ENCODE peak calls at places on chromosome 22, in eight cellular contexts. F is effector memory CD4-positive, alpha-beta T cell; Z is fibroblast of lung; K is lung; Y is naive thymus-derived CD4-positive, alpha-beta T cell; I is transverse colon; R is cardiac muscle cell; H is CD8-positive, alpha-beta memory T cell. J is an unnamed sample.

GRCh38 chr22:23256986-23257888 is 76.9 kb downstream of the BCR start:
- DNase-seq in Z (no peak), H (no peak), K (no peak), R (no peak), Y (no peak), F (no peak), I (peak; percentile 64), J (no peak)

GRCh38 chr22:19488884-19489843 is 9.4 kb downstream of the CDC45 start:
- DNase-seq in F (no peak), H (no peak), R (peak; percentile 44), Z (no peak), Y (no peak), I (no peak), K (no peak), J (no peak)

GRCh38 chr22:22316589-22316988 is 72.0 kb downstream of the VPREB1 start:
- DNase-seq in K (no peak), R (no peak), Y (no peak), Z (no peak), H (no peak), F (no peak), I (no peak), J (no peak)

GRCh38 chr22:41576877-41577276 is 12.8 kb downstream of the PMM1 start:
- DNase-seq in R (peak; percentile 48), Y (no peak), F (peak; percentile 9), Z (peak; percentile 34), I (peak; percentile 21), H (no peak), K (no peak), J (peak; percentile 75)

GRCh38 chr22:40044870-40045834 is 50.4 kb downstream of the FAM83F start:
- DNase-seq in Y (peak; percentile 68), K (peak; percentile 45), R (peak; percentile 14), F (peak; percentile 67), I (peak; percentile 68), Z (peak; percentile 24), H (peak; percentile 79), J (no peak)

GRCh38 chr22:30265851-30266444 is 703 bp downstream of the OSM start:
- DNase-seq in K (peak; percentile 67), F (peak; percentile 79), I (peak; percentile 73), R (no peak), H (peak; percentile 75), Z (no peak), Y (peak; percentile 76), J (no peak)

GRCh38 chr22:19870153-19871022 is 15.7 kb upstream of the GNB1L start:
- DNase-seq in Y (no peak), K (no peak), R (no peak), Z (no peak), I (no peak), H (no peak), F (no peak), J (no peak)

GRCh38 chr22:17536269-17536668 is 27.0 kb upstream of the SLC25A18 start:
- DNase-seq in R (peak; percentile 21), I (no peak), H (no peak), Y (no peak), K (peak; percentile 49), Z (peak; percentile 37), F (no peak), J (no peak)

GRCh38 chr22:30923168-30923900 is 45.2 kb downstream of the MORC2 start:
- DNase-seq in I (no peak), Z (no peak), F (no peak), Y (no peak), H (no peak), K (no peak), R (no peak), J (no peak)

GRCh38 chr22:31378123-31378522 is 21.3 kb upstream of the DRG1 start:
- DNase-seq in R (peak; percentile 93), I (no peak), Y (no peak), F (no peak), K (no peak), Z (peak; percentile 23), H (no peak), J (no peak)

GRCh38 chr22:49233507-49234100 is 594.1 kb downstream of the BRD1 start:
- DNase-seq in R (no peak), K (peak; percentile 21), F (no peak), Y (no peak), Z (no peak), H (no peak), I (no peak), J (no peak)

GRCh38 chr22:19292262-19293230 is 1.0 kb upstream of the CLTCL1 start:
- DNase-seq in H (no peak), F (no peak), I (peak; percentile 18), K (no peak), Y (no peak), R (peak; percentile 53), Z (no peak), J (no peak)

GRCh38 chr22:19876314-19876940 is 21.8 kb upstream of the GNB1L start:
- DNase-seq in Z (no peak), H (no peak), Y (no peak), I (no peak), K (no peak), R (no peak), F (no peak), J (no peak)

GRCh38 chr22:41888638-41889200 is 26.2 kb downstream of the SHISA8 start:
- DNase-seq in H (no peak), K (no peak), F (no peak), Z (peak; percentile 25), R (no peak), I (no peak), Y (no peak), J (no peak)

GRCh38 chr22:39215070-39215396 is 29.7 kb downstream of the PDGFB start:
- DNase-seq in H (no peak), F (no peak), Z (no peak), I (no peak), Y (no peak), R (no peak), K (no peak), J (no peak)

GRCh38 chr22:19522190-19522880 is 1.9 kb downstream of the CLDN5 start:
- DNase-seq in K (no peak), I (no peak), H (no peak), Z (no peak), R (no peak), Y (no peak), F (no peak), J (peak; percentile 14)

GRCh38 chr22:45552580-45553332 is 50.1 kb downstream of the FBLN1 start:
- DNase-seq in Z (peak; percentile 97), F (no peak), I (peak; percentile 44), R (peak; percentile 98), H (no peak), Y (no peak), K (peak; percentile 51), J (no peak)

GRCh38 chr22:24953294-24954113 is 988 bp downstream of the KIAA1671 start:
- DNase-seq in I (peak; percentile 58), H (no peak), Y (no peak), Z (no peak), R (no peak), F (no peak), K (peak; percentile 42), J (no peak)

GRCh38 chr22:49541451-49542230 is 286.0 kb downstream of the BRD1 start:
- DNase-seq in K (no peak), H (no peak), I (no peak), R (no peak), F (no peak), Z (no peak), Y (no peak), J (no peak)

GRCh38 chr22:32103648-32104326 is 55.3 kb downstream of the C22orf42 start:
- DNase-seq in I (no peak), K (no peak), H (no peak), Y (no peak), Z (no peak), R (peak; percentile 20), F (no peak), J (peak; percentile 12)

GRCh38 chr22:44396021-44396726 is 83.4 kb upstream of the SHISAL1 start:
- DNase-seq in Y (no peak), F (no peak), H (no peak), K (no peak), I (no peak), R (no peak), Z (no peak), J (no peak)

GRCh38 chr22:24335529-24335928 is 64.9 kb downstream of the SPECC1L start:
- DNase-seq in Z (no peak), F (no peak), Y (no peak), I (no peak), K (no peak), H (no peak), R (peak; percentile 54), J (no peak)

GRCh38 chr22:50544078-50544745 is 1.5 kb upstream of the KLHDC7B start:
- DNase-seq in Z (peak; percentile 55), K (peak; percentile 82), R (peak; percentile 77), Y (peak; percentile 60), H (peak; percentile 78), I (peak; percentile 91), F (peak; percentile 71), J (peak; percentile 83)

GRCh38 chr22:28999510-29000224 is 62.0 kb downstream of the C22orf31 start:
- DNase-seq in F (no peak), Y (no peak), I (no peak), K (no peak), Z (no peak), H (no peak), R (no peak), J (no peak)
- H3K27ac ChIP-seq in F (no peak overlapping the region), Y (no peak overlapping the region), I (no peak overlapping the region), K (no peak overlapping the region), Z (no peak overlapping the region), H (no peak overlapping the region), R (peak overlapping the region; percentile 70), J (no peak overlapping the region)

GRCh38 chr22:46761017-46761416 is 1.4 kb upstream of the TBC1D22A start:
- DNase-seq in R (no peak), H (no peak), I (no peak), Z (no peak), Y (no peak), K (no peak), F (no peak), J (no peak)
- H3K4me3 ChIP-seq in R (no peak overlapping the region), H (no peak overlapping the region), I (no peak overlapping the region), Z (no peak overlapping the region), Y (no peak overlapping the region), K (no peak overlapping the region), F (no peak overlapping the region), J (peak overlapping the region; percentile 99)

DNA sequence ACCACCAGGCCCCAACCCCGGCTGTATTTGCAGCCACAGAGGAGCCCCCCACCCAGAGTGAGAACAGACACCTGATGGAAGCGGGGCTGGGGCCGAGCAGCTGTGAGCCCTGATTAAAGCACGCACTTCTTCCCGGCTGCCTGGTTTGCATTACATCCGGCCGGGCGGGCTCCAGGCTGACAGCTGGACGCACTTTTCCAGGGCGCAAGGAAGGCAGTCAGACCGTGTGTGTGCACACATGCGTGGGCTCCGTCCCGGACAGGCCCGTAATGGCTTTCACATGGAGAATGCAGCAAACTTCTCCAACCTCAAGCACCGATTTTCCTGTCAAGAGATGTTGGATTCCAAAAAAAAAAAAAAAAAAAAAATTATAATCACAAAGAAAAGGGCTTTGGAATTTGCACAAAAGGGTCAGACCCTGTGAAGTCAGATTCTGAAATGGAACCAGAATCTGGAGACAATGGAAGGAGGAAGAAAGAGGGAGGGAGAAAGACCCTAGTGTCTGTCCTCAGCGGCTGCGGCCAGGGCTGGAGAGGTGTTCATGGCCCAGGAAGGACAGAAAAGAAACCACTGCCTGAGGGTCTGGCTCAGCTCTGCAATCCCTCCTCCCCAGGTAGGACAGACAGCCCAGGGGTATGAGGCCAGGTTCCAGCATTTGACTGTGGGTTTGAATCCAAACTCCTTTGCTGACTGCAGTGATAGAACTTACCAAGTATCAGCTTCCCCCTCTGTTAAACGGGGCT is 365.5 kb downstream of the MN1 start:
- DNase-seq in R (peak; percentile 86), Y (no peak), I (peak; percentile 25), H (no peak), Z (peak; percentile 84), F (no peak), K (peak; percentile 31), J (no peak)
- H3K4me1 ChIP-seq in R (peaks cover 30% of the 10 kb centered on the region), Y (no peaks in the 10 kb centered on the region), I (peaks cover 9% of the 10 kb centered on the region), H (no peaks in the 10 kb centered on the region), Z (peaks cover 2% of the 10 kb centered on the region), F (no peaks in the 10 kb centered on the region), K (no peaks in the 10 kb centered on the region), J (peaks cover 15% of the 10 kb centered on the region)

GRCh38 chr22:35733742-35734516 is 16.3 kb downstream of the APOL5 start:
- DNase-seq in H (no peak), F (no peak), I (no peak), K (no peak), Y (no peak), R (no peak), Z (no peak), J (no peak)
- H3K27ac ChIP-seq in H (no peak overlapping the region), F (no peak overlapping the region), I (no peak overlapping the region), K (no peak overlapping the region), Y (no peak overlapping the region), R (peak overlapping the region; percentile 11), Z (no peak overlapping the region), J (no peak overlapping the region)